ENCODE peak calls at places on chromosome 17, in seven cellular contexts. Q, K, T, B, G, J and O are unnamed samples.

GRCh38 chr17:13518271-13519000 is 83.3 kb downstream of the HS3ST3A1 start:
- DNase-seq in K (no peak), Q (no peak), T (no peak), B (peak; percentile 27), J (no peak), G (no peak), O (no peak)

GRCh38 chr17:10266477-10266876 is 68.1 kb upstream of the GAS7 start:
- DNase-seq in Q (no peak), G (no peak), B (no peak), T (no peak), J (no peak), K (no peak), O (no peak)

GRCh38 chr17:5413682-5414081 is 5.8 kb downstream of the NUP88 start:
- DNase-seq in T (no peak), J (no peak), B (peak; percentile 90), G (no peak), K (no peak), Q (peak; percentile 61), O (peak; percentile 49)

GRCh38 chr17:75509528-75510258 is 5.6 kb downstream of the CASKIN2 start:
- DNase-seq in T (no peak), G (peak; percentile 13), Q (no peak), K (no peak), B (no peak), J (no peak), O (no peak)

GRCh38 chr17:5210853-5211252 is 19.2 kb upstream of the ZNF594 start:
- DNase-seq in Q (no peak), K (no peak), J (no peak), G (no peak), B (no peak), T (no peak), O (no peak)

GRCh38 chr17:17403899-17404576 is 72.8 kb upstream of the MED9 start:
- DNase-seq in Q (no peak), K (no peak), T (no peak), B (no peak), J (no peak), G (peak; percentile 33), O (no peak)

GRCh38 chr17:48472485-48473281 is 42.7 kb upstream of the SKAP1 start:
- DNase-seq in G (no peak), T (no peak), Q (no peak), J (peak; percentile 73), B (peak; percentile 91), K (no peak), O (no peak)

GRCh38 chr17:68446626-68447041 is 10.7 kb downstream of the WIPI1 start:
- DNase-seq in G (no peak), Q (no peak), B (no peak), T (no peak), K (no peak), J (no peak), O (no peak)

GRCh38 chr17:81510798-81511549 is 1.6 kb downstream of the ACTG1 start:
- DNase-seq in J (peak; percentile 10), B (no peak), K (no peak), Q (no peak), G (no peak), T (no peak), O (no peak)

GRCh38 chr17:36072431-36073121 is 8.5 kb downstream of the CCL18 start:
- DNase-seq in K (peak; percentile 85), Q (peak; percentile 38), B (peak; percentile 33), T (peak; percentile 74), J (peak; percentile 35), G (peak; percentile 60), O (peak; percentile 80)

GRCh38 chr17:28967240-28968135 is 16.2 kb upstream of the PHF12 start:
- DNase-seq in Q (no peak), K (no peak), G (no peak), B (no peak), J (no peak), T (no peak), O (no peak)

GRCh38 chr17:51914613-51915012 is 243.9 kb downstream of the CA10 start:
- DNase-seq in G (no peak), Q (no peak), K (no peak), J (no peak), T (no peak), B (no peak), O (no peak)

GRCh38 chr17:66951605-66951953 is 12.9 kb upstream of the CACNG4 start:
- DNase-seq in T (no peak), Q (no peak), B (no peak), G (no peak), J (no peak), K (no peak), O (peak; percentile 37)

GRCh38 chr17:31158741-31159377 is 64.1 kb downstream of the NF1 start:
- DNase-seq in B (no peak), J (peak; percentile 47), G (no peak), T (no peak), K (no peak), Q (no peak), O (no peak)

GRCh38 chr17:79038545-79039135 is 14.7 kb downstream of the C1QTNF1 start:
- DNase-seq in T (no peak), B (peak; percentile 91), Q (no peak), K (no peak), J (no peak), G (peak; percentile 42), O (no peak)

GRCh38 chr17:40224707-40225092 is 5.6 kb downstream of the WIPF2 start:
- DNase-seq in J (no peak), T (no peak), B (no peak), K (no peak), Q (no peak), G (peak; percentile 49), O (no peak)

GRCh38 chr17:8955021-8955420 is 10.5 kb downstream of the PIK3R5 start:
- DNase-seq in K (no peak), T (no peak), G (no peak), B (no peak), Q (no peak), J (no peak), O (no peak)

GRCh38 chr17:78991017-78991783 is 11.5 kb upstream of the LGALS3BP start:
- DNase-seq in J (no peak), G (no peak), Q (no peak), B (no peak), K (no peak), T (no peak), O (no peak)

GRCh38 chr17:40145476-40145875 is 5.1 kb downstream of the CASC3 start:
- DNase-seq in J (no peak), T (no peak), K (no peak), G (no peak), B (no peak), Q (no peak), O (no peak)

GRCh38 chr17:75118307-75118706 is 8.5 kb downstream of the ARMC7 start:
- DNase-seq in K (no peak), Q (no peak), T (no peak), J (no peak), B (no peak), G (no peak), O (no peak)

GRCh38 chr17:51860934-51861561 is 297.5 kb downstream of the CA10 start:
- DNase-seq in Q (peak; percentile 53), G (peak; percentile 34), K (peak; percentile 60), B (peak; percentile 28), T (no peak), J (peak; percentile 45), O (peak; percentile 81)

GRCh38 chr17:79843917-79844815 is 4.9 kb upstream of the CBX4 start:
- DNase-seq in Q (no peak), J (no peak), B (peak; percentile 65), G (peak; percentile 75), T (no peak), K (peak; percentile 92), O (peak; percentile 89)

GRCh38 chr17:76726766-76727718 is at the start of gene METTL23:
- DNase-seq in K (peak; percentile 88), J (peak; percentile 86), B (peak; percentile 82), Q (peak; percentile 69), T (peak; percentile 65), G (peak; percentile 87), O (peak; percentile 89)

GRCh38 chr17:21162394-21162775 is 35.6 kb downstream of the DHRS7B start:
- DNase-seq in K (no peak), T (no peak), G (no peak), B (peak; percentile 5), J (no peak), Q (no peak), O (no peak)

GRCh38 chr17:78278139-78278741 is 46.8 kb downstream of the TMEM235 start:
- DNase-seq in T (no peak), J (peak; percentile 82), B (no peak), K (peak; percentile 85), Q (no peak), G (no peak), O (peak; percentile 64)

GRCh38 chr17:19015428-19015827 is 10.9 kb upstream of the FAM83G start:
- DNase-seq in T (no peak), G (no peak), J (no peak), B (no peak), K (no peak), Q (no peak), O (no peak)

GRCh38 chr17:32445976-32446375 is 1.7 kb downstream of the PSMD11 start:
- DNase-seq in K (no peak), G (no peak), J (no peak), B (no peak), T (no peak), Q (peak; percentile 1), O (no peak)

GRCh38 chr17:40437095-40437732 is 6.0 kb upstream of the IGFBP4 start:
- DNase-seq in J (no peak), G (no peak), Q (no peak), B (peak; percentile 36), K (no peak), T (no peak), O (no peak)